ENCODE peak calls at places on chromosomes 16 and 17, in four cellular contexts. One of them, this sample, is unnamed.

GRCh38 chr16:47424846-47425245 is 36.0 kb downstream of the ITFG1 start:
- DNase-seq in GM12878: no peak
- DNase-seq in K562: no peak
- DNase-seq in HepG2: peak
- DNase-seq in this sample: peak

GRCh38 chr16:28219283-28219682 is 7.5 kb upstream of the XPO6 start:
- DNase-seq in K562: no peak
- DNase-seq in GM12878: no peak
- DNase-seq in HepG2: no peak
- DNase-seq in this sample: no peak

GRCh38 chr17:52157603-52158449 is 688 bp downstream of the CA10 start:
- DNase-seq in GM12878: no peak
- DNase-seq in K562: no peak
- DNase-seq in HepG2: no peak
- DNase-seq in this sample: no peak

GRCh38 chr17:19645608-19646250 is 2.8 kb upstream of the ALDH3A2 start:
- DNase-seq in HepG2: peak
- DNase-seq in K562: peak
- DNase-seq in GM12878: no peak
- DNase-seq in this sample: peak

GRCh38 chr16:4015275-4015990 is 100.8 kb downstream of the ADCY9 start:
- DNase-seq in K562: peak
- DNase-seq in GM12878: no peak
- DNase-seq in HepG2: peak
- DNase-seq in this sample: no peak

GRCh38 chr17:29113334-29113733 is 66.9 kb downstream of the MYO18A start:
- DNase-seq in GM12878: no peak
- DNase-seq in HepG2: no peak
- DNase-seq in K562: no peak
- DNase-seq in this sample: peak

GRCh38 chr17:28725660-28726395 is at the start of gene TLCD1:
- DNase-seq in GM12878: no peak
- DNase-seq in HepG2: peak
- DNase-seq in K562: peak
- DNase-seq in this sample: peak

GRCh38 chr16:28984619-28985135 is at the start of gene LAT:
- DNase-seq in GM12878: no peak
- DNase-seq in HepG2: no peak
- DNase-seq in K562: no peak
- DNase-seq in this sample: no peak

GRCh38 chr16:85805442-85806045 is 6.0 kb downstream of the COX4I1 start:
- DNase-seq in HepG2: no peak
- DNase-seq in GM12878: no peak
- DNase-seq in K562: no peak
- DNase-seq in this sample: no peak

GRCh38 chr16:30997887-30998711 is 12.3 kb downstream of the STX1B start:
- DNase-seq in HepG2: peak
- DNase-seq in GM12878: no peak
- DNase-seq in K562: no peak
- DNase-seq in this sample: no peak

GRCh38 chr17:48522990-48523389 is 7.8 kb downstream of the HOXB1 start:
- DNase-seq in HepG2: no peak
- DNase-seq in GM12878: no peak
- DNase-seq in K562: no peak
- DNase-seq in this sample: no peak

GRCh38 chr16:88673685-88674398 is 11.0 kb upstream of the MVD start:
- DNase-seq in GM12878: no peak
- DNase-seq in K562: no peak
- DNase-seq in HepG2: no peak
- DNase-seq in this sample: no peak

GRCh38 chr16:27771201-27771910 is 221.4 kb downstream of the KATNIP start:
- DNase-seq in K562: no peak
- DNase-seq in GM12878: no peak
- DNase-seq in HepG2: no peak
- DNase-seq in this sample: no peak

GRCh38 chr17:51046527-51047384 is 73.9 kb downstream of the SPAG9 start:
- DNase-seq in K562: no peak
- DNase-seq in HepG2: peak
- DNase-seq in GM12878: no peak
- DNase-seq in this sample: peak

GRCh38 chr16:68752602-68753001 is 15.5 kb downstream of the CDH1 start:
- DNase-seq in GM12878: no peak
- DNase-seq in HepG2: peak
- DNase-seq in K562: no peak
- DNase-seq in this sample: no peak

GRCh38 chr16:85010931-85011845 is at the start of gene ZDHHC7:
- DNase-seq in K562: peak
- DNase-seq in HepG2: peak
- DNase-seq in GM12878: peak
- DNase-seq in this sample: peak

GRCh38 chr17:47244697-47245096 is 8.9 kb upstream of the ITGB3 start:
- DNase-seq in GM12878: no peak
- DNase-seq in K562: no peak
- DNase-seq in HepG2: no peak
- DNase-seq in this sample: no peak

GRCh38 chr16:50298591-50299507 is 32.5 kb downstream of the ADCY7 start:
- DNase-seq in GM12878: no peak
- DNase-seq in K562: no peak
- DNase-seq in HepG2: no peak
- DNase-seq in this sample: no peak

GRCh38 chr17:28345420-28346198 is 10.0 kb downstream of the TNFAIP1 start:
- DNase-seq in GM12878: no peak
- DNase-seq in K562: no peak
- DNase-seq in HepG2: no peak
- DNase-seq in this sample: no peak

GRCh38 chr16:22326369-22326652 is 29.1 kb downstream of the POLR3E start:
- DNase-seq in K562: no peak
- DNase-seq in HepG2: no peak
- DNase-seq in GM12878: no peak
- DNase-seq in this sample: no peak

GRCh38 chr16:20868890-20869289 is 31.3 kb downstream of the DCUN1D3 start:
- DNase-seq in HepG2: peak
- DNase-seq in K562: no peak
- DNase-seq in GM12878: no peak
- DNase-seq in this sample: no peak

GRCh38 chr16:53881371-53881770 is 177.4 kb downstream of the FTO start:
- DNase-seq in GM12878: no peak
- DNase-seq in HepG2: peak
- DNase-seq in K562: no peak
- DNase-seq in this sample: no peak

GRCh38 chr16:30369091-30369937 is 980 bp downstream of the TBC1D10B start:
- DNase-seq in K562: no peak
- DNase-seq in GM12878: no peak
- DNase-seq in HepG2: no peak
- DNase-seq in this sample: no peak

GRCh38 chr17:3770471-3770870 is 30.5 kb downstream of the ITGAE start:
- DNase-seq in K562: no peak
- DNase-seq in GM12878: no peak
- DNase-seq in HepG2: no peak
- DNase-seq in this sample: no peak
- TF ChIP-seq NR2C2 in K562: no peak
- TF ChIP-seq NR2C2 in GM12878: no peak
- TF ChIP-seq NR2C2 in HepG2: no peak
- TF ChIP-seq NR2C2 in this sample: no peak

GRCh38 chr16:56950455-56950854 is 11.3 kb upstream of the CETP start:
- DNase-seq in K562: no peak
- DNase-seq in HepG2: no peak
- DNase-seq in GM12878: no peak
- DNase-seq in this sample: no peak

GRCh38 chr16:56950051-56950450 is 11.7 kb upstream of the CETP start:
- DNase-seq in HepG2: no peak
- DNase-seq in K562: no peak
- DNase-seq in GM12878: no peak
- DNase-seq in this sample: no peak

GRCh38 chr16:56948234-56948633 is 13.5 kb upstream of the CETP start:
- DNase-seq in K562: no peak
- DNase-seq in HepG2: no peak
- DNase-seq in GM12878: no peak
- DNase-seq in this sample: no peak

GRCh38 chr16:56953006-56953405 is 8.7 kb upstream of the CETP start:
- DNase-seq in HepG2: no peak
- DNase-seq in K562: no peak
- DNase-seq in GM12878: no peak
- DNase-seq in this sample: no peak

DNA sequence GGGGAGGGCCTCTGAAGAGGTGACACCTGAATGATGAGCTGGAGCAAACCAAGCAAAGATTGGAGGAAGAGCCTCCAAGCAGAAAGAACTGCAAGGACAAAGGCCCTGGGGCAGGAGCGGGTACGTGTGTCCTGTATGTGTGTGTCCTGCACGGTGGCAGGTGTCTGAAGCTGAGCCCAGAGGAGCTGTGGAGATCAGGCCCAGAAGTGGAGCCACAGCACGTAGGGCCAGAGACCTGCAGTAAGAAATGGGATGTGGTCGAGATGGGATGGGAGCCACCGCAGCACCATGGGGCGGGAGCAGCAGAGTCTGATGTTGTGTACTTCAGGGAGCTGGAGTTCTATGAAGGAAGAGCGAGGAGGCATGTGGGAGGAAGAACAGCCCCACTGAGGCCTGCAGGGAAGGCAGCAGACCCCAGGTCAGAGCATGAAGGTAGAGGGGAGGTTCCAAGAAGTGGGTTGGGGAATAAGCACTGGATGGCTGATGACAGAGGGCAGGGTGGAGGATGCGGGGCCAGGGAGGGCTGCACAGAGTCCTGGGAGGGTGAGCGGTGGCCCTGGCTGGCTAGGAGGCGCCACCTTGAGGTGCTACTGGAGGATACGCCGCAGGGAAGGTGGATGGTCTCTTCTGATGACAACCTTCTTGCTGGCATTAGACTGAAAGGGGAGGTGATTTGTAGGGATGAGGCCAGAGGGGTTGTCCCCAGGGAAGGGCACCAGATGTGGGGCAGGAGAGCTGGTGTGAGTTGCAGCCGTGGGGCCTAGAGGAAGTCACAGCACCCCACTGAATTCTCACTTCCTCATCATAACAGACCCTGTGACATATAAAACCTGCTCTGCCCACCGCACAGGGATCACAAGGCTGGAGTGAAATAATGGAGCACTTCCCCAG is 10.6 kb upstream of the CETP start:
- DNase-seq in GM12878: no peak
- DNase-seq in HepG2: peak
- DNase-seq in K562: peak
- DNase-seq in this sample: peak
- TF ChIP-seq NR2C2 in GM12878: no peak
- TF ChIP-seq NR2C2 in HepG2: no peak
- TF ChIP-seq NR2C2 in K562: no peak
- TF ChIP-seq NR2C2 in this sample: no peak

GRCh38 chr16:23729503-23730424 is 16.7 kb upstream of the ERN2 start:
- DNase-seq in K562: peak
- DNase-seq in HepG2: peak
- DNase-seq in GM12878: no peak
- DNase-seq in this sample: peak
- TF ChIP-seq NR2C2 in K562: no peak
- TF ChIP-seq NR2C2 in HepG2: no peak
- TF ChIP-seq NR2C2 in GM12878: no peak
- TF ChIP-seq NR2C2 in this sample: no peak

GRCh38 chr17:41868568-41868967 is 3.3 kb upstream of the KLHL11 start:
- DNase-seq in HepG2: no peak
- DNase-seq in GM12878: no peak
- DNase-seq in K562: no peak
- DNase-seq in this sample: no peak
- TF ChIP-seq NR2C2 in HepG2: no peak
- TF ChIP-seq NR2C2 in GM12878: no peak
- TF ChIP-seq NR2C2 in K562: no peak
- TF ChIP-seq NR2C2 in this sample: no peak

GRCh38 chr17:7204335-7204734 is 15.3 kb downstream of the DLG4 start:
- DNase-seq in GM12878: no peak
- DNase-seq in HepG2: no peak
- DNase-seq in K562: no peak
- DNase-seq in this sample: no peak
- TF ChIP-seq NR2C2 in GM12878: no peak
- TF ChIP-seq NR2C2 in HepG2: no peak
- TF ChIP-seq NR2C2 in K562: no peak
- TF ChIP-seq NR2C2 in this sample: no peak

GRCh38 chr17:8048236-8048635 is 9.4 kb downstream of the ALOX15B start:
- DNase-seq in GM12878: no peak
- DNase-seq in HepG2: no peak
- DNase-seq in K562: no peak
- DNase-seq in this sample: no peak

GRCh38 chr17:8048736-8049135 is 9.9 kb downstream of the ALOX15B start:
- DNase-seq in K562: no peak
- DNase-seq in GM12878: no peak
- DNase-seq in HepG2: no peak
- DNase-seq in this sample: no peak

GRCh38 chr17:8052256-8053252 is 13.7 kb downstream of the ALOX15B start:
- DNase-seq in K562: no peak
- DNase-seq in HepG2: no peak
- DNase-seq in GM12878: no peak
- DNase-seq in this sample: no peak

GRCh38 chr17:8053600-8053999 is 14.7 kb downstream of the ALOX15B start:
- DNase-seq in HepG2: no peak
- DNase-seq in GM12878: no peak
- DNase-seq in K562: no peak
- DNase-seq in this sample: no peak

DNA sequence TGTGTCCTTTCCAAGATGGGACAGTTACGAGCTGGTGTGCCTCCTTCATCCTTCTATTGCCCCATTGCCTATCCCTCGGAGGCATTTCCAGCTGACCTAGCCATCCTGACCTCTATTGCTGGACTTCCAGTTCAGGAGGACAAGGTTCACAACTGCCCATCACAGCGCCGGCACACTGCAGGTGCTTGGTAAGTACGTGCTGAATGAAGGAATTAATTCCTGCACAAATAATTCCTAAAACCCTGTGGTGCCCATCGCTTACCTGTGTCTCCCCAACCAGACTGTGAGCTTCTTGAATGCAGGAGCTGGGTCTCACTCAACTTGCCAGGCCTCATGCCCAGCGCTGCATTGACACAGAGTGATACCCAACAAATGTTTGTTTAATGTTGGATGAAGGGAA is 13.0 kb downstream of the ALOX15B start:
- DNase-seq in HepG2: no peak
- DNase-seq in K562: no peak
- DNase-seq in GM12878: no peak
- DNase-seq in this sample: no peak
- TF ChIP-seq NR2C2 in HepG2: no peak
- TF ChIP-seq NR2C2 in K562: no peak
- TF ChIP-seq NR2C2 in GM12878: no peak
- TF ChIP-seq NR2C2 in this sample: no peak

GRCh38 chr16:67215690-67216089 is 11.2 kb upstream of the TMEM208 start:
- DNase-seq in GM12878: no peak
- DNase-seq in HepG2: no peak
- DNase-seq in K562: no peak
- DNase-seq in this sample: no peak

GRCh38 chr16:67213197-67214019 is 13.5 kb upstream of the TMEM208 start:
- DNase-seq in K562: no peak
- DNase-seq in GM12878: no peak
- DNase-seq in HepG2: no peak
- DNase-seq in this sample: no peak

GRCh38 chr16:67212766-67213165 is 13.8 kb downstream of the ELMO3 start:
- DNase-seq in GM12878: no peak
- DNase-seq in HepG2: no peak
- DNase-seq in K562: no peak
- DNase-seq in this sample: no peak

GRCh38 chr16:67211674-67212073 is 12.7 kb downstream of the ELMO3 start:
- DNase-seq in GM12878: no peak
- DNase-seq in K562: no peak
- DNase-seq in HepG2: no peak
- DNase-seq in this sample: no peak

GRCh38 chr16:67216612-67217490 is 10.1 kb upstream of the TMEM208 start:
- DNase-seq in K562: peak
- DNase-seq in GM12878: no peak
- DNase-seq in HepG2: no peak
- DNase-seq in this sample: no peak
- TF ChIP-seq NR2C2 in K562: no peak
- TF ChIP-seq NR2C2 in GM12878: no peak
- TF ChIP-seq NR2C2 in HepG2: no peak
- TF ChIP-seq NR2C2 in this sample: no peak